ENCODE peak calls at places on chromosomes 11 and 22, in five cellular contexts. P is GM12865, Z is NB4, A is BJ, D is mesenchymal stem cell. N is an unnamed sample.

GRCh38 chr11:62345862-62346261 is 8.6 kb downstream of the ASRGL1 start:
- DNase-seq in Z (no peak), A (no peak), D (no peak), P (no peak), N (no peak)

GRCh38 chr11:93704237-93704636 is 37.1 kb downstream of the TAF1D start:
- DNase-seq in A (no peak), D (no peak), Z (peak), P (no peak), N (no peak)

GRCh38 chr11:73372371-73372993 is 3.7 kb upstream of the RELT start:
- DNase-seq in D (peak), A (no peak), Z (peak), P (peak), N (no peak)

GRCh38 chr22:47259990-47260389 is 497.5 kb downstream of the TBC1D22A start:
- DNase-seq in A (no peak), Z (peak), P (no peak), D (no peak), N (no peak)

GRCh38 chr22:43370045-43370444 is 26.9 kb upstream of the SCUBE1 start:
- DNase-seq in Z (no peak), D (no peak), A (no peak), P (no peak), N (no peak)

GRCh38 chr22:27327981-27328721 is 473.4 kb downstream of the MN1 start:
- DNase-seq in P (no peak), Z (no peak), A (no peak), D (no peak), N (no peak)

GRCh38 chr22:31496007-31496734 is at the start of gene SFI1:
- DNase-seq in D (peak), P (peak), Z (peak), A (peak), N (peak)

GRCh38 chr11:74014880-74015279 is 6.0 kb upstream of the UCP3 start:
- DNase-seq in A (no peak), P (no peak), D (no peak), Z (no peak), N (no peak)

GRCh38 chr11:68213135-68213515 is at the start of gene KMT5B:
- DNase-seq in Z (no peak), D (peak), P (peak), A (no peak), N (no peak)

GRCh38 chr22:29784451-29785361 is 17.5 kb downstream of the UQCR10 start:
- DNase-seq in Z (no peak), A (no peak), P (no peak), D (no peak), N (no peak)

GRCh38 chr11:60887531-60887930 is 18.9 kb downstream of the PRPF19 start:
- DNase-seq in Z (peak), D (peak), A (no peak), P (peak), N (peak)

GRCh38 chr11:18111005-18111404 is 5.1 kb upstream of the SAAL1 start:
- DNase-seq in Z (no peak), A (no peak), P (no peak), D (peak), N (no peak)

GRCh38 chr11:130055637-130056036 is 14.1 kb upstream of the APLP2 start:
- DNase-seq in P (no peak), D (no peak), Z (no peak), A (no peak), N (no peak)

GRCh38 chr11:11978792-11979486 is 29.5 kb downstream of the DKK3 start:
- DNase-seq in D (peak), P (no peak), A (no peak), Z (no peak), N (no peak)

GRCh38 chr11:131910491-131911387 is 540.3 kb downstream of the NTM start:
- DNase-seq in P (no peak), D (peak), A (no peak), Z (no peak), N (no peak)

GRCh38 chr22:49349181-49349835 is 478.4 kb downstream of the BRD1 start:
- DNase-seq in Z (no peak), D (no peak), P (no peak), A (no peak), N (no peak)

GRCh38 chr11:121721961-121722360 is 269.2 kb upstream of the SORL1-AS1 start:
- DNase-seq in P (no peak), D (no peak), Z (no peak), A (no peak), N (no peak)
- H3K4me3 ChIP-seq in P (no peak), D (no peak), Z (no peak), A (peak), N (no peak)

GRCh38 chr11:115324569-115325432 is 179.4 kb downstream of the CADM1 start:
- DNase-seq in P (peak), A (no peak), Z (peak), D (peak), N (no peak)
- H3K4me3 ChIP-seq in P (no peak), A (no peak), Z (no peak), D (no peak), N (peak)

GRCh38 chr11:46237248-46238077 is 40.0 kb upstream of the CREB3L1 start:
- DNase-seq in A (no peak), D (peak), P (peak), Z (peak), N (peak)
- H3K4me3 ChIP-seq in A (peak), D (peak), P (no peak), Z (peak), N (no peak)

GRCh38 chr11:118916842-118917388 is 8.8 kb downstream of the BCL9L start:
- DNase-seq in P (no peak), Z (no peak), D (peak), A (peak), N (no peak)

GRCh38 chr11:118921121-118921928 is 4.4 kb downstream of the BCL9L start:
- DNase-seq in A (no peak), Z (peak), D (peak), P (no peak), N (no peak)

GRCh38 chr11:118917488-118918127 is 8.1 kb downstream of the BCL9L start:
- DNase-seq in A (no peak), D (peak), P (no peak), Z (peak), N (peak)

GRCh38 chr11:118918128-118918685 is 7.5 kb downstream of the BCL9L start:
- DNase-seq in D (peak), P (no peak), A (peak), Z (no peak), N (peak)

GRCh38 chr11:118918686-118919280 is 6.9 kb downstream of the BCL9L start:
- DNase-seq in P (no peak), D (no peak), Z (no peak), A (no peak), N (no peak)
- H3K4me3 ChIP-seq in P (no peak), D (no peak), Z (no peak), A (peak), N (peak)

GRCh38 chr11:59776210-59777066 is 21.3 kb downstream of the STX3 start:
- DNase-seq in A (no peak), D (peak), P (no peak), Z (no peak), N (no peak)
- H3K4me3 ChIP-seq in A (no peak), D (no peak), P (no peak), Z (no peak), N (no peak)

GRCh38 chr11:133955945-133956421 is 785 bp downstream of the IGSF9B start:
- DNase-seq in Z (no peak), D (no peak), P (no peak), A (no peak), N (peak)
- H3K4me3 ChIP-seq in Z (no peak), D (no peak), P (no peak), A (no peak), N (no peak)

GRCh38 chr22:39997939-39998726 is 3.4 kb downstream of the FAM83F start:
- DNase-seq in A (no peak), D (peak), Z (no peak), P (no peak), N (no peak)
- H3K4me3 ChIP-seq in A (no peak), D (no peak), Z (no peak), P (no peak), N (no peak)

GRCh38 chr11:44565008-44565745 is at the start of gene CD82:
- DNase-seq in A (peak), D (peak), Z (peak), P (peak), N (peak)

GRCh38 chr11:44565746-44566558 is 489 bp downstream of the CD82 start:
- DNase-seq in A (no peak), D (no peak), P (no peak), Z (no peak), N (no peak)

GRCh38 chr11:44566952-44567875 is 1.8 kb downstream of the CD82 start:
- DNase-seq in P (peak), A (no peak), D (peak), Z (peak), N (no peak)

GRCh38 chr11:44567876-44568256 is 2.4 kb downstream of the CD82 start:
- DNase-seq in P (no peak), D (peak), Z (no peak), A (no peak), N (no peak)

GRCh38 chr11:44566559-44566949 is 1.1 kb downstream of the CD82 start:
- DNase-seq in P (no peak), A (no peak), D (no peak), Z (no peak), N (peak)
- H3K4me3 ChIP-seq in P (peak), A (no peak), D (peak), Z (peak), N (peak)